ENCODE peak calls at places on chromosomes 5 and 9, in eight cellular contexts. One of them, this sample, is unnamed.

GRCh38 chr5:72000707-72001106 is 106.6 kb upstream of the MAP1B start:
- DNase-seq in IMR-90: no peak
- DNase-seq in CD14-positive monocyte: no peak
- DNase-seq in fibroblast of pulmonary artery: no peak
- DNase-seq in stomach: no peak
- DNase-seq in nephron progenitor cell: no peak
- DNase-seq in ascending aorta: no peak
- DNase-seq in GM23338: no peak
- DNase-seq in this sample: no peak

GRCh38 chr9:105054488-105054887 is 126.5 kb upstream of the ABCA1 start:
- DNase-seq in IMR-90: peak
- DNase-seq in CD14-positive monocyte: no peak
- DNase-seq in fibroblast of pulmonary artery: peak
- DNase-seq in stomach: no peak
- DNase-seq in nephron progenitor cell: no peak
- DNase-seq in ascending aorta: no peak
- DNase-seq in GM23338: no peak
- DNase-seq in this sample: peak

GRCh38 chr5:64207978-64208377 is 42.3 kb downstream of the RNF180 start:
- DNase-seq in IMR-90: peak
- DNase-seq in CD14-positive monocyte: no peak
- DNase-seq in fibroblast of pulmonary artery: peak
- DNase-seq in stomach: no peak
- DNase-seq in nephron progenitor cell: no peak
- DNase-seq in ascending aorta: no peak
- DNase-seq in GM23338: peak
- DNase-seq in this sample: peak

GRCh38 chr5:38831117-38831516 is 14.7 kb upstream of the OSMR start:
- DNase-seq in IMR-90: no peak
- DNase-seq in CD14-positive monocyte: no peak
- DNase-seq in fibroblast of pulmonary artery: no peak
- DNase-seq in stomach: no peak
- DNase-seq in nephron progenitor cell: no peak
- DNase-seq in ascending aorta: no peak
- DNase-seq in GM23338: no peak
- DNase-seq in this sample: no peak

GRCh38 chr9:137589441-137590122 is 730 bp downstream of the ZMYND19 start:
- DNase-seq in IMR-90: no peak
- DNase-seq in CD14-positive monocyte: no peak
- DNase-seq in fibroblast of pulmonary artery: peak
- DNase-seq in stomach: no peak
- DNase-seq in nephron progenitor cell: peak
- DNase-seq in ascending aorta: no peak
- DNase-seq in GM23338: peak
- DNase-seq in this sample: no peak

GRCh38 chr5:160922311-160922710 is 70.3 kb upstream of the ATP10B start:
- DNase-seq in IMR-90: no peak
- DNase-seq in CD14-positive monocyte: no peak
- DNase-seq in fibroblast of pulmonary artery: no peak
- DNase-seq in stomach: no peak
- DNase-seq in nephron progenitor cell: no peak
- DNase-seq in ascending aorta: no peak
- DNase-seq in GM23338: no peak
- DNase-seq in this sample: no peak

GRCh38 chr5:169011009-169011408 is 289.9 kb downstream of the SLIT3 start:
- DNase-seq in IMR-90: no peak
- DNase-seq in CD14-positive monocyte: no peak
- DNase-seq in fibroblast of pulmonary artery: no peak
- DNase-seq in stomach: no peak
- DNase-seq in nephron progenitor cell: no peak
- DNase-seq in ascending aorta: no peak
- DNase-seq in GM23338: no peak
- DNase-seq in this sample: no peak

GRCh38 chr9:34185778-34186551 is 7.1 kb downstream of the UBAP1 start:
- DNase-seq in IMR-90: peak
- DNase-seq in CD14-positive monocyte: peak
- DNase-seq in fibroblast of pulmonary artery: peak
- DNase-seq in stomach: peak
- DNase-seq in nephron progenitor cell: no peak
- DNase-seq in ascending aorta: no peak
- DNase-seq in GM23338: no peak
- DNase-seq in this sample: peak

GRCh38 chr5:29720954-29721353 is 1472.5 kb upstream of the CDH6 start:
- DNase-seq in IMR-90: no peak
- DNase-seq in CD14-positive monocyte: no peak
- DNase-seq in fibroblast of pulmonary artery: no peak
- DNase-seq in stomach: no peak
- DNase-seq in nephron progenitor cell: no peak
- DNase-seq in ascending aorta: no peak
- DNase-seq in GM23338: peak
- DNase-seq in this sample: no peak

GRCh38 chr5:10626473-10627013 is 62.7 kb downstream of the ANKRD33B start:
- DNase-seq in IMR-90: peak
- DNase-seq in CD14-positive monocyte: peak
- DNase-seq in fibroblast of pulmonary artery: peak
- DNase-seq in stomach: no peak
- DNase-seq in nephron progenitor cell: no peak
- DNase-seq in ascending aorta: no peak
- DNase-seq in GM23338: no peak
- DNase-seq in this sample: peak

GRCh38 chr5:126523818-126524522 is 71.0 kb downstream of the ALDH7A1 start:
- DNase-seq in IMR-90: peak
- DNase-seq in CD14-positive monocyte: no peak
- DNase-seq in fibroblast of pulmonary artery: no peak
- DNase-seq in stomach: no peak
- DNase-seq in nephron progenitor cell: no peak
- DNase-seq in ascending aorta: no peak
- DNase-seq in GM23338: no peak
- DNase-seq in this sample: no peak

GRCh38 chr5:179766726-179767455 is 26.9 kb upstream of the LTC4S start:
- DNase-seq in IMR-90: no peak
- DNase-seq in CD14-positive monocyte: no peak
- DNase-seq in fibroblast of pulmonary artery: peak
- DNase-seq in stomach: no peak
- DNase-seq in nephron progenitor cell: no peak
- DNase-seq in ascending aorta: no peak
- DNase-seq in GM23338: no peak
- DNase-seq in this sample: no peak

GRCh38 chr9:88075966-88076285 is 62.3 kb downstream of the SPATA31C2 start:
- DNase-seq in IMR-90: no peak
- DNase-seq in CD14-positive monocyte: no peak
- DNase-seq in fibroblast of pulmonary artery: peak
- DNase-seq in stomach: no peak
- DNase-seq in nephron progenitor cell: no peak
- DNase-seq in ascending aorta: no peak
- DNase-seq in GM23338: no peak
- DNase-seq in this sample: no peak

GRCh38 chr5:2207416-2207950 is 324.8 kb upstream of the IRX4 start:
- DNase-seq in IMR-90: no peak
- DNase-seq in CD14-positive monocyte: no peak
- DNase-seq in fibroblast of pulmonary artery: no peak
- DNase-seq in stomach: no peak
- DNase-seq in nephron progenitor cell: no peak
- DNase-seq in ascending aorta: no peak
- DNase-seq in GM23338: no peak
- DNase-seq in this sample: no peak

GRCh38 chr5:2207109-2207399 is 324.3 kb upstream of the IRX4 start:
- DNase-seq in IMR-90: no peak
- DNase-seq in CD14-positive monocyte: no peak
- DNase-seq in fibroblast of pulmonary artery: no peak
- DNase-seq in stomach: no peak
- DNase-seq in nephron progenitor cell: no peak
- DNase-seq in ascending aorta: no peak
- DNase-seq in GM23338: no peak
- DNase-seq in this sample: no peak

GRCh38 chr5:2206244-2207108 is 323.8 kb upstream of the IRX4 start:
- DNase-seq in IMR-90: no peak
- DNase-seq in CD14-positive monocyte: no peak
- DNase-seq in fibroblast of pulmonary artery: no peak
- DNase-seq in stomach: no peak
- DNase-seq in nephron progenitor cell: no peak
- DNase-seq in ascending aorta: no peak
- DNase-seq in GM23338: no peak
- DNase-seq in this sample: no peak

GRCh38 chr5:2205596-2205995 is 322.9 kb upstream of the IRX4 start:
- DNase-seq in IMR-90: no peak
- DNase-seq in CD14-positive monocyte: no peak
- DNase-seq in fibroblast of pulmonary artery: no peak
- DNase-seq in stomach: no peak
- DNase-seq in nephron progenitor cell: no peak
- DNase-seq in ascending aorta: no peak
- DNase-seq in GM23338: no peak
- DNase-seq in this sample: no peak

DNA sequence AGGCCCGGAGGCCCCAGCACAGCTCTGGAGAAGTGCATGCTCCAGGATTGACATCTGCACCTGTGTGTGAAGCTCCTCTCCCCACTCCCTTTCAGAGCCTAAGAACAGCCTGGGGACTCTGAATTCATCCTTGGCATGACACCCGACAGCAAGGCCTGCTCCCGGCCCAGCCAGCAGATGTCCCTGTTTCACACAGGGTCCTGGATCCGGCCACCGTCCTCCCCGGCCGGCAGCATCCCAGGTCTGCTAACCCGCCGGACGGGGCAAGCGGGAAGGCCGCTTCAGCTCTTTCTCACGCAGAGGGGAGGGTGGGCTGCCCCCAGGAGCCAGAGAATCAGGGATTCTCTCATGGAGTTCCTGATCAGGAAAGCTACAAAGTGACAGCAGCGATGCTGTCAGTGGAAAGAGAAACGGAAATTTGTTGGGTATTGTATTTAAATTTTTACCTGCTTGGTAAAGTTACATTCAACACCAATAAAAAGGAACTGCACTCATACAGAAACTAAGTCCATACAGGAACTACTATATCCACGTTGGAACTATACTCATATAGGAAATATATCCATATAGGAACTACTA is 325.3 kb upstream of the IRX4 start:
- DNase-seq in IMR-90: no peak
- DNase-seq in CD14-positive monocyte: no peak
- DNase-seq in fibroblast of pulmonary artery: peak
- DNase-seq in stomach: no peak
- DNase-seq in nephron progenitor cell: peak
- DNase-seq in ascending aorta: no peak
- DNase-seq in GM23338: peak
- DNase-seq in this sample: no peak
- TF ChIP-seq CTCF in IMR-90: no peak
- TF ChIP-seq CTCF in CD14-positive monocyte: no peak
- TF ChIP-seq CTCF in fibroblast of pulmonary artery: peak
- TF ChIP-seq CTCF in stomach: no peak
- TF ChIP-seq CTCF in nephron progenitor cell: peak
- TF ChIP-seq CTCF in ascending aorta: no peak
- TF ChIP-seq CTCF in GM23338: peak
- TF ChIP-seq CTCF in this sample: no peak

GRCh38 chr9:92242115-92242778 is 51.2 kb downstream of the IARS1 start:
- DNase-seq in IMR-90: peak
- DNase-seq in CD14-positive monocyte: no peak
- DNase-seq in fibroblast of pulmonary artery: peak
- DNase-seq in stomach: no peak
- DNase-seq in nephron progenitor cell: no peak
- DNase-seq in ascending aorta: no peak
- DNase-seq in GM23338: peak
- DNase-seq in this sample: peak
- TF ChIP-seq CTCF in IMR-90: peak
- TF ChIP-seq CTCF in CD14-positive monocyte: no peak
- TF ChIP-seq CTCF in fibroblast of pulmonary artery: peak
- TF ChIP-seq CTCF in stomach: no peak
- TF ChIP-seq CTCF in nephron progenitor cell: peak
- TF ChIP-seq CTCF in ascending aorta: no peak
- TF ChIP-seq CTCF in GM23338: peak
- TF ChIP-seq CTCF in this sample: peak

GRCh38 chr5:100790170-100790665 is 112.9 kb downstream of the ST8SIA4 start:
- DNase-seq in IMR-90: no peak
- DNase-seq in CD14-positive monocyte: no peak
- DNase-seq in fibroblast of pulmonary artery: no peak
- DNase-seq in stomach: no peak
- DNase-seq in nephron progenitor cell: no peak
- DNase-seq in ascending aorta: no peak
- DNase-seq in GM23338: peak
- DNase-seq in this sample: no peak
- TF ChIP-seq CTCF in IMR-90: no peak
- TF ChIP-seq CTCF in CD14-positive monocyte: peak
- TF ChIP-seq CTCF in fibroblast of pulmonary artery: no peak
- TF ChIP-seq CTCF in stomach: no peak
- TF ChIP-seq CTCF in nephron progenitor cell: no peak
- TF ChIP-seq CTCF in ascending aorta: no peak
- TF ChIP-seq CTCF in GM23338: peak
- TF ChIP-seq CTCF in this sample: no peak

DNA sequence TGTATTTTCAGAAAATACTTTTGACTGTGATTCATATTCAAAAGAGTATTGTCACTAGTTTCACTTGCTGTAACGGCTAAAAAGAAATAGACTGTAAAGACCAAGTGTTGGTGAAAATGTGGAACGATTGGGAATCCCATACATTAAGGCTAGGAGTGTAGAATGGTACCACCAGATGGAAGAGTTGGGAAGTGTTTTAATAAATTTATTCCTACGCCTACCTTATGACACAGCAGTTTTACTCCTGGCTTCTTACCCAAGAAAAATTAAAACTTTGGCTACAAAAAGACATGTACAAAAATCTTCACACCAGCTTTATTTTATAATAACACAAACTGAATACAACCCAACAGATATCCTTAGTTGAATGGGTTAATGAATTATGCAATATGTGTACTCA is 256.2 kb downstream of the TAF11L14 start:
- DNase-seq in IMR-90: no peak
- DNase-seq in CD14-positive monocyte: no peak
- DNase-seq in fibroblast of pulmonary artery: no peak
- DNase-seq in stomach: no peak
- DNase-seq in nephron progenitor cell: no peak
- DNase-seq in ascending aorta: no peak
- DNase-seq in GM23338: no peak
- DNase-seq in this sample: no peak
- TF ChIP-seq CTCF in IMR-90: no peak
- TF ChIP-seq CTCF in CD14-positive monocyte: no peak
- TF ChIP-seq CTCF in fibroblast of pulmonary artery: no peak
- TF ChIP-seq CTCF in stomach: no peak
- TF ChIP-seq CTCF in nephron progenitor cell: no peak
- TF ChIP-seq CTCF in ascending aorta: no peak
- TF ChIP-seq CTCF in GM23338: no peak
- TF ChIP-seq CTCF in this sample: no peak